ENCODE peak calls at places on chromosomes 13 and 19, in eight cellular contexts. Q, K, O, S, J, M, E and G are unnamed samples.

GRCh38 chr13:113087923-113088690 is 17.5 kb upstream of the F7 start:
- DNase-seq in Q (no peak), K (no peak), O (no peak), S (no peak), J (peak), M (no peak), E (no peak), G (no peak)

GRCh38 chr13:111177081-111177711 is 62.1 kb downstream of the ARHGEF7 start:
- DNase-seq in Q (peak), K (no peak), O (no peak), S (peak), J (peak), M (no peak), E (peak), G (peak)

GRCh38 chr13:59946924-59947323 is 216.8 kb downstream of the DIAPH3 start:
- DNase-seq in Q (no peak), K (no peak), O (peak), S (no peak), J (no peak), M (no peak), E (no peak), G (no peak)

GRCh38 chr19:2629491-2630351 is 72.8 kb downstream of the GNG7 start:
- DNase-seq in Q (no peak), K (peak), O (no peak), S (no peak), J (no peak), M (no peak), E (no peak), G (peak)

GRCh38 chr19:40774916-40775631 is at the start of gene MIA:
- DNase-seq in Q (no peak), K (no peak), O (no peak), S (no peak), J (no peak), M (no peak), E (peak), G (no peak)

GRCh38 chr13:67277581-67277980 is 47.4 kb upstream of the PCDH9 start:
- DNase-seq in Q (no peak), K (no peak), O (no peak), S (no peak), J (no peak), M (no peak), E (no peak), G (no peak)

GRCh38 chr19:43620061-43621001 is 902 bp upstream of the ZNF428 start:
- DNase-seq in Q (no peak), K (no peak), O (no peak), S (peak), J (no peak), M (no peak), E (no peak), G (peak)

GRCh38 chr19:45149129-45149528 is 11.7 kb downstream of the NKPD1 start:
- DNase-seq in Q (no peak), K (no peak), O (no peak), S (no peak), J (no peak), M (no peak), E (no peak), G (no peak)

GRCh38 chr13:23427342-23428182 is 5.9 kb downstream of the SACS start:
- DNase-seq in Q (no peak), K (no peak), O (peak), S (no peak), J (no peak), M (peak), E (peak), G (no peak)

GRCh38 chr13:52879950-52880650 is 31.7 kb upstream of the PCDH8 start:
- DNase-seq in Q (peak), K (no peak), O (no peak), S (no peak), J (no peak), M (no peak), E (no peak), G (no peak)

GRCh38 chr13:76991432-76991795 is 467 bp upstream of the CLN5 start:
- DNase-seq in Q (no peak), K (no peak), O (peak), S (peak), J (no peak), M (no peak), E (peak), G (no peak)

GRCh38 chr13:102873653-102874052 is 27.8 kb downstream of the ERCC5 start:
- DNase-seq in Q (no peak), K (no peak), O (no peak), S (no peak), J (no peak), M (no peak), E (no peak), G (no peak)

GRCh38 chr13:101624210-101624922 is 171.9 kb downstream of the ITGBL1 start:
- DNase-seq in Q (peak), K (no peak), O (no peak), S (no peak), J (no peak), M (no peak), E (no peak), G (no peak)

GRCh38 chr19:50522881-50523280 is 9.2 kb upstream of the ASPDH start:
- DNase-seq in Q (no peak), K (no peak), O (no peak), S (no peak), J (peak), M (no peak), E (no peak), G (no peak)

GRCh38 chr13:95710313-95710712 is 33.4 kb downstream of the DNAJC3 start:
- DNase-seq in Q (no peak), K (no peak), O (peak), S (no peak), J (no peak), M (peak), E (no peak), G (no peak)

GRCh38 chr19:7869910-7870511 is 4.2 kb downstream of the PRR36 start:
- DNase-seq in Q (no peak), K (peak), O (peak), S (no peak), J (peak), M (no peak), E (peak), G (peak)

GRCh38 chr19:3737487-3738205 is 23.8 kb downstream of the APBA3 start:
- DNase-seq in Q (no peak), K (no peak), O (no peak), S (no peak), J (no peak), M (no peak), E (no peak), G (no peak)

GRCh38 chr13:66581691-66582090 is 648.4 kb downstream of the PCDH9 start:
- DNase-seq in Q (no peak), K (no peak), O (no peak), S (no peak), J (no peak), M (no peak), E (no peak), G (no peak)

GRCh38 chr13:29582171-29582570 is 13.3 kb downstream of the SLC7A1 start:
- DNase-seq in Q (no peak), K (no peak), O (no peak), S (no peak), J (peak), M (no peak), E (peak), G (no peak)

GRCh38 chr13:35723061-35723461 is 246.6 kb upstream of the MAB21L1 start:
- DNase-seq in Q (no peak), K (no peak), O (peak), S (no peak), J (no peak), M (no peak), E (no peak), G (no peak)

GRCh38 chr19:46648070-46648960 is 12.3 kb upstream of the GNG8 start:
- DNase-seq in Q (no peak), K (peak), O (no peak), S (no peak), J (no peak), M (no peak), E (no peak), G (no peak)